ENCODE peak calls at places on chromosomes 6 and 20, in six cellular contexts. L is neural progenitor cell, V is fibroblast of lung, I is keratinocyte, M is PC-3, C is MM.1S. A is an unnamed sample.

GRCh38 chr6:138944412-138944811 is 43.6 kb downstream of the REPS1 start:
- DNase-seq in L (no peak), V (peak; percentile 78), I (no peak), M (peak; percentile 66), C (no peak), A (no peak)

GRCh38 chr6:13813011-13813410 is 1.3 kb downstream of the MCUR1 start:
- DNase-seq in L (no peak), V (no peak), I (no peak), M (peak; percentile 20), C (no peak), A (no peak)

GRCh38 chr6:11043552-11043960 is 549 bp downstream of the ELOVL2 start:
- DNase-seq in L (no peak), V (no peak), I (no peak), M (no peak), C (no peak), A (no peak)

GRCh38 chr6:26594730-26595632 is 1.8 kb upstream of the ABT1 start:
- DNase-seq in L (peak; percentile 70), V (peak; percentile 79), I (peak; percentile 76), M (peak; percentile 17), C (no peak), A (no peak)

GRCh38 chr6:152401978-152402377 is 235.2 kb downstream of the SYNE1 start:
- DNase-seq in L (no peak), V (peak; percentile 47), I (peak; percentile 71), M (peak; percentile 86), C (no peak), A (no peak)

GRCh38 chr20:48556956-48557355 is 270.8 kb downstream of the PREX1 start:
- DNase-seq in L (peak; percentile 50), V (no peak), I (no peak), M (peak; percentile 16), C (no peak), A (no peak)

GRCh38 chr20:35562541-35563110 is 20.7 kb downstream of the ERGIC3 start:
- DNase-seq in L (no peak), V (no peak), I (no peak), M (no peak), C (no peak), A (no peak)

GRCh38 chr6:167768471-167769215 is 58.1 kb upstream of the AFDN start:
- DNase-seq in L (no peak), V (no peak), I (no peak), M (no peak), C (no peak), A (no peak)

GRCh38 chr20:16054917-16055316 is 518.3 kb downstream of the KIF16B start:
- DNase-seq in L (no peak), V (no peak), I (no peak), M (no peak), C (no peak), A (no peak)

GRCh38 chr6:49787176-49787575 is at the start of gene PGK2:
- DNase-seq in L (peak; percentile 11), V (no peak), I (no peak), M (peak; percentile 33), C (peak; percentile 14), A (no peak)

GRCh38 chr6:24188571-24188970 is 62.6 kb downstream of the NRSN1 start:
- DNase-seq in L (no peak), V (no peak), I (no peak), M (no peak), C (no peak), A (peak; percentile 22)

GRCh38 chr20:58389324-58389967 is 417 bp downstream of the VAPB start:
- DNase-seq in L (peak; percentile 77), V (peak; percentile 43), I (no peak), M (peak; percentile 52), C (peak; percentile 51), A (no peak)

GRCh38 chr6:29708432-29709177 is 14.6 kb upstream of the HLA-F start:
- DNase-seq in L (no peak), V (no peak), I (no peak), M (no peak), C (no peak), A (no peak)

GRCh38 chr20:48945840-48946514 is 24.5 kb downstream of the ARFGEF2 start:
- DNase-seq in L (no peak), V (no peak), I (no peak), M (peak; percentile 99), C (no peak), A (no peak)

DNA sequence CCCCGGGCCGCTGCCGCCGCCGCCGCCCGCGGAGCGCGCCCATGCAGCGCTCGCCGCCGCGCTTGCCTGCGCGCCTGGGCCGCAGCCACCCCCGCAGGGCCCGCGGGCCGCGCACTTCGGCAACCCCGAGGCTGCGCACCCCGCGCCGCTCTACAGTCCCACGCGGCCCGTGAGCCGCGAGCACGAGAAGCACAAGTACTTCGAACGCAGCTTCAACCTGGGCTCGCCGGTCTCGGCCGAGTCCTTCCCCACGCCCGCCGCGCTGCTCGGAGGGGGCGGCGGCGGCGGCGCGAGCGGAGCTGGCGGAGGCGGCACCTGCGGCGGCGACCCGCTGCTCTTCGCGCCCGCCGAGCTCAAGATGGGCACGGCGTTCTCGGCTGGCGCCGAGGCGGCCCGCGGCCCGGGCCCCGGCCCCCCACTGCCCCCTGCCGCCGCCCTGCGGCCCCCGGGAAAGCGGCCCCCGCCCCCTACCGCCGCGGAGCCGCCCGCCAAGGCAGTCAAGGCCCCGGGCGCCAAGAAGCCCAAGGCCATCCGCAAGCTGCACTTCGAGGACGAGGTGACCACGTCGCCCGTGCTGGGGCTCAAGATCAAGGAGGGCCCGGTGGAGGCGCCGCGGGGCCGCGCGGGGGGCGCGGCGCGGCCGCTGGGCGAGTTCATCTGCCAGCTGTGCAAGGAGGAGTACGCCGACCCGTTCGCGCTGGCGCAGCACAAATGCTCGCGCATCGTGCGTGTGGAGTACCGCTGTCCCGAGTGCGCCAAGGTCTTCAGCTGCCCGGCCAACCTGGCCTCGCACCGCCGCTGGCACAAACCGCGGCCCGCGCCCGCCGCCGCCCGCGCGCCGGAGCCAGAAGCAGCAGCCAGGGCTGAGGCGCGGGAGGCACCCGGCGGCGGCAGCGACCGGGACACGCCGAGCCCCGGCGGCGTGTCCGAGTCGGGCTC is 779 bp downstream of the INSM1 start:
- DNase-seq in L (peak; percentile 63), V (no peak), I (no peak), M (no peak), C (peak; percentile 21), A (no peak)
- TF ChIP-seq EZH2 in L (peak; percentile 1), V (peak; percentile 86), I (peak; percentile 85), M (peak; percentile 29), C (no peak), A (no peak)

DNA sequence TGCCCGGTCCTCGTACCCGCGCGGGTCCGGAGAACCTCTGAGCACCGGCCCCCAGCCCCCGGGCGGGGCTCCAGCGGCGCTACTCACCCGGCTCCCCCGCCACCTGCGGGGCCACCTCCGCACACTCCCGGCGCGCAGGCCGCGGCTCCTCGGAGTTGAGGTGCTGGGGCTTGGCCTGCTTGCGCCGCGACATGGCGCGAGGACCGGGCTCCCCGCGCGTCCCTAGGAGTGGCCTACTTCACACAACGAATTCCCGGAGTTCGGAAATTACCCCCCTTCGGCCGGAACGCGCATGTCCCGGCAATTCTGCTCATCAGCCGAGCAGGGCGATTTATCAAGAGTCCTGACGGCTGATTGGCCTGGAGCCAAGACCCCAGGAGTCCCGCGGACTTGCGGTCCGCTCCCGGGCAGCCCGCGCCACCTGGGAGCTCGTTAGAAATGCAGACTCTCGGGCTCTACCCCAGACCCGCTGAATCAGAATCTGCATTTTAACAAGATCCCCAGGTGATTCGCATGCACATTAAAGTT is 86.5 kb downstream of the ZFP64 start:
- DNase-seq in L (peak; percentile 82), V (peak; percentile 54), I (no peak), M (no peak), C (no peak), A (no peak)
- TF ChIP-seq EZH2 in L (no peak), V (no peak), I (no peak), M (no peak), C (no peak), A (no peak)

DNA sequence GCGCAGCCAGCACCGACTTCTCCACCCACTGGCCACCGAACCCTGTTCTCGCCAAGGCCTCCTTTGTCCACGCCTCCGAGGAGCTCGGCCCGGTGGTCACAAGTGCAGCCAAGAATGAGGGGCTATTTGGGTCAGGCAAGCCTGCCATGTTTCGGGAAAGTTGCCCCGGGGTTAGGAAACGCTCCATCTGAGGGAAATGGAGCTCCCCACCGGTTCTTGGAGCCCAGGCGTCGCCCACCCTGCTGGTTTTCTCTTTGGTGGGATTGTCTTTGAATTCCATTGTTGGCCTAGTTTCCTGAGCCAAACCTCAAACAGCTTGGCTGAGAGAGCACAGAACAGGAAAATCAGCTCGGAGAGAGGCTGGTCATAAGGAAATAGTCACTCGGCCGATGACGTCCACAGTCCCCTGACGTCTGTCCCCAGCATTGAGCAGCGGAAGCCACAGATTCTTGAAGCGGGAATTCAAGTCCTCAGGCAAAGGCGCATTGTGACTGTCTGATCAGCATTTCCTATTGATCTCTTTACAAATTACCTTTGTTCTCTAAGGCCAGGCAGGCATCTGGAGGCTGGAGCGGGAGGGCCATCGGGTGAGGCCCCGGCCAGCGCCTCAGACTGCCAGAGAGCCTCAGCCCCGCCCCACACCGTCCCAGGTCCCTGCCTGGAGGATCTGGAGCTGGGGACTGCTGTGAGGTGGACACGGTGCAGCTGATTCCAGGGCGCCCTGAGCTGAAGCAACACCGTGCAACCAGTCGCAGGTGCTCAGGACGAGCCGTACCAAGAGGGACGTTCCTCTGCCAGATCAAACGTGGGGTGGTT is 138.6 kb downstream of the DLL1 start:
- DNase-seq in L (peak; percentile 59), V (peak; percentile 19), I (no peak), M (no peak), C (no peak), A (no peak)
- TF ChIP-seq EZH2 in L (no peak), V (no peak), I (no peak), M (no peak), C (no peak), A (no peak)

GRCh38 chr20:21509079-21509596 is 4.7 kb downstream of the NKX2-2 start:
- DNase-seq in L (peak; percentile 31), V (no peak), I (no peak), M (no peak), C (no peak), A (no peak)

GRCh38 chr20:21510414-21510971 is 3.4 kb downstream of the NKX2-2 start:
- DNase-seq in L (peak; percentile 59), V (peak; percentile 32), I (no peak), M (no peak), C (no peak), A (no peak)

GRCh38 chr20:21507275-21508229 is 6.3 kb downstream of the NKX2-2 start:
- DNase-seq in L (peak; percentile 36), V (no peak), I (no peak), M (no peak), C (no peak), A (no peak)

GRCh38 chr20:21509597-21510331 is 4.1 kb downstream of the NKX2-2 start:
- DNase-seq in L (peak; percentile 75), V (peak; percentile 67), I (no peak), M (no peak), C (no peak), A (peak; percentile 86)

DNA sequence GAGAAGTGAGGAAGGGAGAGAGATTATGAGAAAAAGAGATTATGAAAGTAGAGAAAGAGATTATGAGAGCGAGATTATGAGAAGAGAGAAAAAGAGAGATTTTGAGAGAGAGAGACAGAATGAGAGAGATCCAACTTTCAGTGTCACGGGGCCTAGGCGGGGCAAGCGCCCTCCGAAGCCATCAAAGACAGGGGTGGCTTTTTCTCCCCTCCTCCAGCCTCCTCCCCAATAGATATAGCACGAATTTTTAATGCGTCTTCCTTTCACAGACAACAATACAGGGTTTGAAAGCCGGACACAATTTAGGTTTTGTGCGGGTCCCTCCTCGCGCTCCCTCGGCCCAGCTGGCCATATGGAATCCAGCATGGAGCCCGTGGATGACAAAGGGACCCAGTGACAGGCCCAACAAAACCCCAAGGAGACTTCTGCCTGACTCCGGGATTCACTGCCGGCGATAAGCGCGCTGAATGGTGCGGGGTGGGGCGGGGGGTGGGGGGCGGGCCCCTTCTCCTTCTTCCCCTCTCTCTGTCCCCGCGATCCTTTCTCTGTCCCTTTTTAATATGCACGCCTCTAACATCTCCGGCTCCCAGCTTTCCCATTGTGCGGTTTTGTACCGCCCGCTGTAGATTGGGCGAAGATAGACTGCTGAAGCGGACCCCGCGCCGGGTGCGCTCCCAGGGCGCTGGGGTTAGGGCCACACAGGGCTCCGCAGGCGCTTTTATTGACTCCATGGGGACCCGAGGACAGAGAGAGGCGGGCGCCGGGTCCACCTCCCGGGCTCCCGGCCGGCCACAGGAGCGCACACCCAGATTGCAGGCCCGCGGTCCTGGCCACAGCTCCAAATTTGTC is 5.4 kb downstream of the NKX2-2 start:
- DNase-seq in L (peak; percentile 61), V (no peak), I (no peak), M (no peak), C (no peak), A (no peak)
- TF ChIP-seq EZH2 in L (peak; percentile 16), V (no peak), I (peak; percentile 64), M (no peak), C (no peak), A (no peak)

A was measured in SK-N-MC.